ENCODE peak calls at places on chromosomes 3 and 15, in ten cellular contexts. A, Q, G, V, W, E, P, N, I and D are unnamed samples.
A peak's percentile ranks its signal among the peaks of the same experiment; 100 is the strongest.

GRCh38 chr15:62413147-62413546 is 248.1 kb upstream of the C2CD4B start:
- DNase-seq in A (no peak), Q (no peak), G (no peak), V (no peak), W (peak; percentile 46), E (no peak), P (no peak), N (no peak), I (no peak), D (no peak)

GRCh38 chr3:37287776-37288175 is 113.4 kb upstream of the LRRFIP2 start:
- DNase-seq in A (no peak), Q (no peak), G (no peak), V (no peak), W (no peak), E (no peak), P (no peak), N (no peak), I (no peak), D (no peak)

GRCh38 chr15:90261811-90262210 is 3.7 kb upstream of the NGRN start:
- DNase-seq in A (no peak), Q (no peak), G (no peak), V (no peak), W (no peak), E (no peak), P (no peak), N (no peak), I (peak; percentile 43), D (no peak)

GRCh38 chr3:151015762-151016161 is 43.2 kb upstream of the CLRN1 start:
- DNase-seq in A (peak; percentile 46), Q (no peak), G (peak; percentile 34), V (no peak), W (no peak), E (no peak), P (no peak), N (no peak), I (no peak), D (no peak)

GRCh38 chr3:113211370-113212154 is at the start of gene BOC:
- DNase-seq in A (no peak), Q (peak; percentile 43), G (peak; percentile 73), V (no peak), W (no peak), E (no peak), P (no peak), N (no peak), I (peak; percentile 81), D (no peak)

GRCh38 chr3:126186271-126186670 is 5.9 kb upstream of the ALDH1L1 start:
- DNase-seq in A (no peak), Q (no peak), G (no peak), V (no peak), W (no peak), E (no peak), P (no peak), N (no peak), I (no peak), D (no peak)

GRCh38 chr3:52072020-52072419 is 15.6 kb upstream of the DUSP7 start:
- DNase-seq in A (no peak), Q (no peak), G (no peak), V (no peak), W (no peak), E (no peak), P (no peak), N (no peak), I (no peak), D (no peak)

GRCh38 chr3:156413293-156413912 is 141.5 kb downstream of the SSR3 start:
- DNase-seq in A (no peak), Q (no peak), G (no peak), V (no peak), W (no peak), E (no peak), P (no peak), N (no peak), I (no peak), D (no peak)

GRCh38 chr3:29168686-29169085 is 112.2 kb upstream of the RBMS3 start:
- DNase-seq in A (no peak), Q (no peak), G (no peak), V (no peak), W (no peak), E (no peak), P (no peak), N (no peak), I (no peak), D (no peak)

GRCh38 chr15:58060575-58060974 is 4.9 kb downstream of the ALDH1A2 start:
- DNase-seq in A (no peak), Q (no peak), G (no peak), V (no peak), W (no peak), E (no peak), P (no peak), N (no peak), I (no peak), D (no peak)

GRCh38 chr3:81395739-81396138 is 365.7 kb downstream of the GBE1 start:
- DNase-seq in A (no peak), Q (no peak), G (peak; percentile 32), V (no peak), W (no peak), E (no peak), P (no peak), N (no peak), I (no peak), D (no peak)

GRCh38 chr15:65561934-65562333 is 31.7 kb downstream of the HACD3 start:
- DNase-seq in A (no peak), Q (no peak), G (no peak), V (no peak), W (no peak), E (no peak), P (no peak), N (no peak), I (no peak), D (no peak)

GRCh38 chr3:96931491-96931890 is 117.1 kb downstream of the EPHA6 start:
- DNase-seq in A (no peak), Q (no peak), G (peak; percentile 56), V (peak; percentile 2), W (no peak), E (no peak), P (no peak), N (no peak), I (peak; percentile 51), D (no peak)

GRCh38 chr15:57537951-57538506 is 53.7 kb upstream of the MYZAP start:
- DNase-seq in A (no peak), Q (no peak), G (peak; percentile 78), V (no peak), W (no peak), E (no peak), P (no peak), N (no peak), I (no peak), D (no peak)

GRCh38 chr15:83108266-83109219 is 1.1 kb downstream of the TM6SF1 start:
- DNase-seq in A (peak; percentile 98), Q (peak; percentile 69), G (peak; percentile 52), V (no peak), W (no peak), E (peak; percentile 31), P (peak; percentile 64), N (no peak), I (peak; percentile 90), D (peak; percentile 73)

GRCh38 chr3:14431928-14432834 is 29.8 kb downstream of the SLC6A6 start:
- DNase-seq in A (peak; percentile 96), Q (peak; percentile 91), G (peak; percentile 58), V (no peak), W (peak; percentile 59), E (peak; percentile 93), P (peak; percentile 94), N (peak; percentile 91), I (peak; percentile 95), D (peak; percentile 91)

GRCh38 chr3:185353823-185354614 is 8.9 kb upstream of the MAP3K13 start:
- DNase-seq in A (peak; percentile 93), Q (peak; percentile 58), G (peak; percentile 96), V (peak; percentile 52), W (peak; percentile 36), E (peak; percentile 53), P (peak; percentile 85), N (peak; percentile 34), I (peak; percentile 83), D (peak; percentile 88)

GRCh38 chr3:33746412-33747116 is 28.5 kb upstream of the CLASP2 start:
- DNase-seq in A (no peak), Q (no peak), G (no peak), V (no peak), W (no peak), E (no peak), P (no peak), N (no peak), I (no peak), D (no peak)

GRCh38 chr15:40441736-40442531 is 1.2 kb downstream of the BAHD1 start:
- DNase-seq in A (no peak), Q (peak; percentile 22), G (peak; percentile 58), V (no peak), W (no peak), E (no peak), P (no peak), N (peak; percentile 16), I (no peak), D (no peak)

GRCh38 chr15:41890050-41890690 is 3.7 kb downstream of the SPTBN5 start:
- DNase-seq in A (no peak), Q (no peak), G (no peak), V (no peak), W (no peak), E (no peak), P (no peak), N (no peak), I (no peak), D (no peak)

GRCh38 chr3:78604328-78604727 is 1163.5 kb downstream of the ROBO1 start:
- DNase-seq in A (no peak), Q (no peak), G (no peak), V (no peak), W (peak; percentile 11), E (no peak), P (no peak), N (no peak), I (no peak), D (no peak)

GRCh38 chr3:178384302-178384939 is 151.8 kb upstream of the KCNMB2 start:
- DNase-seq in A (no peak), Q (no peak), G (no peak), V (no peak), W (no peak), E (no peak), P (no peak), N (no peak), I (no peak), D (no peak)

GRCh38 chr15:88878720-88879184 is 16.6 kb downstream of the HAPLN3 start:
- DNase-seq in A (peak; percentile 19), Q (no peak), G (peak; percentile 48), V (no peak), W (peak; percentile 32), E (no peak), P (no peak), N (no peak), I (no peak), D (no peak)

GRCh38 chr3:124260206-124260915 is 268.4 kb upstream of the ROPN1 start:
- DNase-seq in A (no peak), Q (peak; percentile 66), G (peak; percentile 51), V (no peak), W (no peak), E (no peak), P (no peak), N (no peak), I (peak; percentile 90), D (no peak)

GRCh38 chr3:10434938-10435336 is 70.4 kb downstream of the ATP2B2 start:
- DNase-seq in A (no peak), Q (no peak), G (no peak), V (no peak), W (no peak), E (no peak), P (no peak), N (no peak), I (peak; percentile 65), D (no peak)

GRCh38 chr3:132418916-132419315 is 1.6 kb downstream of the DNAJC13 start:
- DNase-seq in A (peak; percentile 86), Q (no peak), G (no peak), V (no peak), W (no peak), E (no peak), P (no peak), N (no peak), I (no peak), D (no peak)

GRCh38 chr15:74543583-74543982 is 2.6 kb downstream of the ARID3B start:
- DNase-seq in A (no peak), Q (no peak), G (no peak), V (no peak), W (no peak), E (no peak), P (peak; percentile 80), N (no peak), I (no peak), D (no peak)

GRCh38 chr3:56796202-56796601 is 5.5 kb downstream of the ARHGEF3 start:
- DNase-seq in A (no peak), Q (no peak), G (no peak), V (no peak), W (no peak), E (no peak), P (no peak), N (no peak), I (no peak), D (no peak)